ENCODE peak calls at places on chromosomes 16 and 17, in nine cellular contexts. H is Ammon's horn; C is nucleus accumbens; T is mammary epithelial cell; S is CD14-positive monocyte; A is amygdala; I is stimulated activated CD4-positive, alpha-beta T cell treated with anti-CD3 and anti-CD28 coated beads, Interleukin-1b, Interleukin-23, amount 100 ng/mL, for 24 hours; Y is cardiac muscle cell; X is 8988T. E is an unnamed sample.

GRCh38 chr17:17841620-17842025 is 4.8 kb upstream of the SREBF1 start:
- DNase-seq in H (no peak), C (no peak), T (no peak), S (no peak), A (no peak), I (no peak), Y (peak; percentile 70), X (no peak), E (no peak)

GRCh38 chr17:42010898-42011516 is 6.2 kb downstream of the DNAJC7 start:
- DNase-seq in H (no peak), C (no peak), T (peak; percentile 25), S (no peak), A (no peak), I (no peak), Y (no peak), X (no peak), E (peak; percentile 23)

GRCh38 chr17:82449136-82449882 is 1.2 kb downstream of the CYBC1 start:
- DNase-seq in H (no peak), C (no peak), T (no peak), S (no peak), A (no peak), I (peak; percentile 18), Y (no peak), X (no peak), E (no peak)

GRCh38 chr16:4077083-4077714 is 39.0 kb downstream of the ADCY9 start:
- DNase-seq in H (no peak), C (no peak), T (no peak), S (no peak), A (no peak), I (no peak), Y (no peak), X (no peak), E (no peak)

GRCh38 chr16:73248316-73248715 is 200.4 kb upstream of the ZFHX3 start:
- DNase-seq in H (no peak), C (no peak), T (no peak), S (no peak), A (no peak), I (no peak), Y (no peak), X (no peak), E (no peak)

GRCh38 chr17:43644081-43644480 is 17.6 kb downstream of the MEOX1 start:
- DNase-seq in H (no peak), C (no peak), T (peak; percentile 10), S (no peak), A (no peak), I (no peak), Y (peak; percentile 43), X (no peak), E (no peak)

GRCh38 chr17:1078062-1078711 is 81.3 kb downstream of the TIMM22 start:
- DNase-seq in H (no peak), C (no peak), T (no peak), S (no peak), A (no peak), I (no peak), Y (no peak), X (no peak), E (no peak)

GRCh38 chr16:15532825-15533224 is 98.4 kb downstream of the BMERB1 start:
- DNase-seq in H (no peak), C (no peak), T (no peak), S (no peak), A (no peak), I (no peak), Y (no peak), X (no peak), E (no peak)

GRCh38 chr16:69927056-69927757 is 23.9 kb upstream of the CLEC18A start:
- DNase-seq in H (peak; percentile 56), C (peak; percentile 31), T (no peak), S (no peak), A (peak; percentile 26), I (no peak), Y (peak; percentile 56), X (no peak), E (no peak)

GRCh38 chr16:86969716-86970115 is 347.5 kb downstream of the C16orf95 start:
- DNase-seq in H (no peak), C (no peak), T (no peak), S (no peak), A (no peak), I (no peak), Y (no peak), X (no peak), E (no peak)